ENCODE peak calls at places on chromosomes 7 and 10, in eight cellular contexts. E is HFFc6; Z is PC-3; U is AG08396; Y is cardiac muscle cell; D is H7; R is stimulated activated CD4-positive, alpha-beta T cell treated with anti-CD3 and anti-CD28 coated beads, Interleukin-2, amount 100 ng/mL, for 48 hours; O is NCI-H2081. N is an unnamed sample.

GRCh38 chr10:79628083-79628482 is 17.3 kb downstream of the SFTPA1 start:
- DNase-seq in U (no peak), D (no peak), Z (no peak), O (no peak), Y (no peak), R (no peak), E (no peak), N (no peak)

GRCh38 chr10:52706347-52707070 is 66.1 kb downstream of the MBL2 start:
- DNase-seq in D (no peak), Z (no peak), U (no peak), O (no peak), E (peak), R (no peak), Y (no peak), N (no peak)

GRCh38 chr10:29317423-29318021 is 28.7 kb downstream of the LYZL1 start:
- DNase-seq in D (no peak), Z (no peak), U (no peak), Y (no peak), O (no peak), R (no peak), E (no peak), N (no peak)

GRCh38 chr7:81882086-81882485 is 112.2 kb upstream of the HGF start:
- DNase-seq in Y (no peak), O (no peak), E (no peak), Z (no peak), D (no peak), R (no peak), U (no peak), N (no peak)

GRCh38 chr7:64887756-64888508 is 15.1 kb upstream of the ZNF273 start:
- DNase-seq in D (peak), E (no peak), R (peak), O (no peak), Y (peak), U (peak), Z (no peak), N (no peak)

GRCh38 chr10:71845410-71846406 is 5.3 kb downstream of the PSAP start:
- DNase-seq in U (no peak), D (no peak), R (no peak), O (no peak), E (no peak), Y (no peak), Z (no peak), N (no peak)

GRCh38 chr10:42951486-42952251 is 125.2 kb upstream of the RET start:
- DNase-seq in Z (peak), D (peak), R (no peak), Y (peak), E (no peak), O (no peak), U (no peak), N (no peak)

GRCh38 chr7:24777811-24778210 is 20.5 kb upstream of the GSDME start:
- DNase-seq in U (no peak), Y (no peak), D (no peak), O (no peak), E (no peak), Z (no peak), R (no peak), N (no peak)

GRCh38 chr10:86654411-86655172 is at the start of gene OPN4:
- DNase-seq in O (no peak), R (no peak), Y (no peak), E (no peak), D (peak), Z (no peak), U (no peak), N (no peak)

GRCh38 chr10:5970527-5970926 is 6.8 kb downstream of the IL15RA start:
- DNase-seq in E (no peak), R (no peak), Z (no peak), Y (no peak), O (no peak), U (no peak), D (no peak), N (no peak)

GRCh38 chr7:117827861-117828260 is 45.4 kb downstream of the CTTNBP2 start:
- DNase-seq in E (no peak), D (no peak), R (no peak), Y (no peak), Z (peak), U (peak), O (no peak), N (no peak)

GRCh38 chr7:33671521-33672262 is 233.6 kb upstream of the BMPER start:
- DNase-seq in O (no peak), E (no peak), U (no peak), Y (no peak), R (no peak), D (no peak), Z (no peak), N (no peak)

GRCh38 chr7:94623820-94624219 is 32.1 kb downstream of the SGCE start:
- DNase-seq in D (no peak), Z (no peak), O (no peak), Y (no peak), E (no peak), R (no peak), U (no peak), N (no peak)

GRCh38 chr7:8111282-8111681 is 142.7 kb downstream of the GLCCI1 start:
- DNase-seq in Y (no peak), R (no peak), D (peak), Z (no peak), E (no peak), U (no peak), O (no peak), N (no peak)

GRCh38 chr7:108717771-108718170 is 148.1 kb downstream of the DNAJB9 start:
- DNase-seq in O (no peak), D (no peak), R (no peak), U (no peak), E (no peak), Z (no peak), Y (no peak), N (no peak)

GRCh38 chr10:43892062-43892765 is 243.5 kb upstream of the ZNF32 start:
- DNase-seq in Y (peak), U (no peak), O (no peak), E (peak), R (no peak), Z (peak), D (no peak), N (no peak)

GRCh38 chr10:14372616-14373015 is 41.9 kb upstream of the FRMD4A start:
- DNase-seq in Z (no peak), E (no peak), O (no peak), R (no peak), Y (no peak), U (no peak), D (no peak), N (no peak)

GRCh38 chr7:74453321-74454011 is at the start of gene GTF2IRD1:
- DNase-seq in O (peak), R (peak), U (peak), D (peak), Z (peak), Y (peak), E (peak), N (peak)

GRCh38 chr7:151075978-151076426 is 4.6 kb downstream of the FASTK start:
- DNase-seq in E (no peak), Y (no peak), R (no peak), D (no peak), O (no peak), U (no peak), Z (no peak), N (no peak)

GRCh38 chr7:143296686-143297085 is 8.5 kb downstream of the CASP2 start:
- DNase-seq in Z (no peak), D (no peak), U (no peak), R (no peak), O (no peak), E (no peak), Y (no peak), N (no peak)

GRCh38 chr10:45520476-45520875 is 146.5 kb downstream of the ALOX5 start:
- DNase-seq in D (no peak), Z (no peak), U (no peak), O (no peak), R (no peak), E (no peak), Y (no peak), N (no peak)

GRCh38 chr7:134030460-134030865 is 96.7 kb upstream of the LRGUK start:
- DNase-seq in U (no peak), Z (no peak), R (no peak), O (no peak), E (no peak), Y (no peak), D (no peak), N (no peak)

GRCh38 chr7:32658034-32658944 is 163.0 kb downstream of the AVL9 start:
- DNase-seq in E (peak), R (no peak), D (no peak), Z (peak), U (no peak), O (no peak), Y (no peak), N (peak)

GRCh38 chr10:126014309-126014708 is 117.9 kb downstream of the FANK1 start:
- DNase-seq in O (no peak), Y (no peak), U (no peak), R (no peak), Z (peak), E (peak), D (no peak), N (no peak)

GRCh38 chr7:45992831-45993230 is 71.8 kb upstream of the IGFBP3 start:
- DNase-seq in U (no peak), Y (no peak), R (no peak), Z (no peak), D (no peak), E (no peak), O (no peak), N (no peak)

GRCh38 chr7:985915-986741 is 3.1 kb downstream of the CYP2W1 start:
- DNase-seq in Y (no peak), R (no peak), Z (peak), U (peak), O (no peak), E (peak), D (no peak), N (peak)

GRCh38 chr10:49109669-49110335 is 5.5 kb downstream of the VSTM4 start:
- DNase-seq in U (peak), Z (no peak), E (no peak), R (no peak), D (no peak), O (no peak), Y (no peak), N (no peak)

GRCh38 chr7:93728292-93728691 is 153.8 kb upstream of the CALCR start:
- DNase-seq in O (no peak), E (no peak), D (no peak), R (no peak), U (no peak), Z (no peak), Y (no peak), N (no peak)

GRCh38 chr7:74512762-74513161 is 59.1 kb downstream of the GTF2IRD1 start:
- DNase-seq in D (no peak), U (no peak), E (no peak), O (no peak), Z (no peak), Y (no peak), R (no peak), N (no peak)

GRCh38 chr7:12360948-12361347 is 42.7 kb downstream of the VWDE start:
- DNase-seq in Y (no peak), R (no peak), O (no peak), D (no peak), E (no peak), U (no peak), Z (peak), N (no peak)

GRCh38 chr10:58023341-58024073 is 244.2 kb downstream of the IPMK start:
- DNase-seq in Y (no peak), E (peak), Z (peak), O (no peak), R (no peak), D (no peak), U (peak), N (peak)

N was measured in A549.